ENCODE peak calls at places on chromosomes 13 and 19, in eight cellular contexts. One of them, this sample, is unnamed.

GRCh38 chr19:48351341-48351752 is 12.4 kb downstream of the TMEM143 start:
- DNase-seq in progenitor cell of endocrine pancreas: peak
- DNase-seq in pancreas: peak
- DNase-seq in posterior vena cava: peak
- DNase-seq in heart right ventricle: peak
- DNase-seq in mucosa of gallbladder: peak
- DNase-seq in ELR: peak
- DNase-seq in dorsolateral prefrontal cortex: peak
- DNase-seq in this sample: no peak

GRCh38 chr19:54882758-54883157 is 8.7 kb downstream of the FCAR start:
- DNase-seq in progenitor cell of endocrine pancreas: no peak
- DNase-seq in heart right ventricle: no peak
- DNase-seq in pancreas: no peak
- DNase-seq in mucosa of gallbladder: no peak
- DNase-seq in posterior vena cava: no peak
- DNase-seq in dorsolateral prefrontal cortex: no peak
- DNase-seq in ELR: no peak
- DNase-seq in this sample: no peak

GRCh38 chr13:59658027-59658735 is 505.5 kb downstream of the DIAPH3 start:
- DNase-seq in heart right ventricle: no peak
- DNase-seq in ELR: no peak
- DNase-seq in progenitor cell of endocrine pancreas: no peak
- DNase-seq in dorsolateral prefrontal cortex: no peak
- DNase-seq in posterior vena cava: no peak
- DNase-seq in mucosa of gallbladder: no peak
- DNase-seq in pancreas: no peak
- DNase-seq in this sample: no peak

GRCh38 chr13:74259641-74260040 is 125.4 kb upstream of the KLF12 start:
- DNase-seq in ELR: no peak
- DNase-seq in posterior vena cava: no peak
- DNase-seq in mucosa of gallbladder: no peak
- DNase-seq in progenitor cell of endocrine pancreas: no peak
- DNase-seq in heart right ventricle: no peak
- DNase-seq in pancreas: no peak
- DNase-seq in dorsolateral prefrontal cortex: no peak
- DNase-seq in this sample: no peak

GRCh38 chr13:53920916-53921315 is 892.3 kb downstream of the OLFM4 start:
- DNase-seq in heart right ventricle: no peak
- DNase-seq in dorsolateral prefrontal cortex: no peak
- DNase-seq in ELR: no peak
- DNase-seq in posterior vena cava: peak
- DNase-seq in mucosa of gallbladder: no peak
- DNase-seq in progenitor cell of endocrine pancreas: no peak
- DNase-seq in pancreas: no peak
- DNase-seq in this sample: no peak

GRCh38 chr19:8020681-8021080 is 15.2 kb upstream of the ELAVL1 start:
- DNase-seq in heart right ventricle: no peak
- DNase-seq in mucosa of gallbladder: no peak
- DNase-seq in dorsolateral prefrontal cortex: no peak
- DNase-seq in posterior vena cava: no peak
- DNase-seq in progenitor cell of endocrine pancreas: no peak
- DNase-seq in ELR: no peak
- DNase-seq in pancreas: no peak
- DNase-seq in this sample: no peak

GRCh38 chr13:113854238-113855011 is 9.5 kb downstream of the GAS6 start:
- DNase-seq in mucosa of gallbladder: peak
- DNase-seq in progenitor cell of endocrine pancreas: no peak
- DNase-seq in ELR: no peak
- DNase-seq in heart right ventricle: no peak
- DNase-seq in posterior vena cava: peak
- DNase-seq in pancreas: no peak
- DNase-seq in dorsolateral prefrontal cortex: no peak
- DNase-seq in this sample: peak

GRCh38 chr19:19107663-19108062 is 30.6 kb downstream of the TMEM161A start:
- DNase-seq in posterior vena cava: no peak
- DNase-seq in pancreas: no peak
- DNase-seq in ELR: no peak
- DNase-seq in progenitor cell of endocrine pancreas: no peak
- DNase-seq in heart right ventricle: no peak
- DNase-seq in dorsolateral prefrontal cortex: no peak
- DNase-seq in mucosa of gallbladder: no peak
- DNase-seq in this sample: no peak

GRCh38 chr13:104301216-104301975 is 1235.2 kb upstream of the SLC10A2 start:
- DNase-seq in ELR: no peak
- DNase-seq in progenitor cell of endocrine pancreas: no peak
- DNase-seq in posterior vena cava: no peak
- DNase-seq in heart right ventricle: no peak
- DNase-seq in mucosa of gallbladder: no peak
- DNase-seq in dorsolateral prefrontal cortex: no peak
- DNase-seq in pancreas: no peak
- DNase-seq in this sample: no peak

GRCh38 chr13:95457294-95457693 is 95.2 kb upstream of the CLDN10 start:
- DNase-seq in ELR: peak
- DNase-seq in posterior vena cava: no peak
- DNase-seq in progenitor cell of endocrine pancreas: no peak
- DNase-seq in mucosa of gallbladder: no peak
- DNase-seq in pancreas: no peak
- DNase-seq in heart right ventricle: no peak
- DNase-seq in dorsolateral prefrontal cortex: no peak
- DNase-seq in this sample: no peak

GRCh38 chr13:21657538-21657937 is 13.3 kb upstream of the FGF9 start:
- DNase-seq in progenitor cell of endocrine pancreas: no peak
- DNase-seq in mucosa of gallbladder: no peak
- DNase-seq in heart right ventricle: no peak
- DNase-seq in dorsolateral prefrontal cortex: no peak
- DNase-seq in posterior vena cava: no peak
- DNase-seq in ELR: peak
- DNase-seq in pancreas: no peak
- DNase-seq in this sample: no peak

GRCh38 chr13:41268764-41269163 is 5.4 kb upstream of the MTRF1 start:
- DNase-seq in pancreas: no peak
- DNase-seq in progenitor cell of endocrine pancreas: no peak
- DNase-seq in heart right ventricle: no peak
- DNase-seq in posterior vena cava: no peak
- DNase-seq in dorsolateral prefrontal cortex: no peak
- DNase-seq in mucosa of gallbladder: no peak
- DNase-seq in ELR: peak
- DNase-seq in this sample: no peak

GRCh38 chr13:24668955-24669354 is 11.3 kb upstream of the ATP12A start:
- DNase-seq in dorsolateral prefrontal cortex: no peak
- DNase-seq in mucosa of gallbladder: no peak
- DNase-seq in progenitor cell of endocrine pancreas: no peak
- DNase-seq in heart right ventricle: no peak
- DNase-seq in pancreas: no peak
- DNase-seq in posterior vena cava: no peak
- DNase-seq in ELR: no peak
- DNase-seq in this sample: no peak